ENCODE peak calls at places on chromosome 6, in five cellular contexts. E, Z, W, G and V are unnamed samples.

GRCh38 chr6:1116149-1116548 is 195.7 kb upstream of the FOXQ1 start:
- DNase-seq in E (no peak), Z (no peak), W (no peak), G (no peak), V (no peak)

GRCh38 chr6:166343157-166343502 is 785 bp upstream of the SFT2D1 start:
- DNase-seq in E (no peak), Z (no peak), W (no peak), G (no peak), V (no peak)

GRCh38 chr6:116767715-116768114 is 2.2 kb upstream of the FAM162B start:
- DNase-seq in E (no peak), Z (no peak), W (no peak), G (no peak), V (no peak)

GRCh38 chr6:167338551-167339117 is 13.7 kb downstream of the TTLL2 start:
- DNase-seq in E (no peak), Z (no peak), W (no peak), G (no peak), V (no peak)

GRCh38 chr6:26075063-26075717 is 12.0 kb upstream of the HFE start:
- DNase-seq in E (no peak), Z (no peak), W (no peak), G (no peak), V (no peak)

GRCh38 chr6:7246401-7247178 is 66.4 kb downstream of the SSR1 start:
- DNase-seq in E (peak; percentile 14), Z (no peak), W (no peak), G (no peak), V (no peak)

GRCh38 chr6:149268768-149269167 is 48.7 kb upstream of the TAB2 start:
- DNase-seq in E (no peak), Z (no peak), W (peak; percentile 12), G (peak; percentile 41), V (no peak)

GRCh38 chr6:161844804-161845203 is 570.9 kb upstream of the AGPAT4 start:
- DNase-seq in E (no peak), Z (no peak), W (no peak), G (no peak), V (no peak)

GRCh38 chr6:161048636-161049035 is 57.1 kb downstream of the MAP3K4 start:
- DNase-seq in E (no peak), Z (no peak), W (no peak), G (peak; percentile 86), V (no peak)

GRCh38 chr6:186221-186965 is 105.9 kb upstream of the DUSP22 start:
- DNase-seq in E (no peak), Z (no peak), W (peak; percentile 10), G (peak; percentile 25), V (no peak)

GRCh38 chr6:85192186-85192585 is 257.7 kb upstream of the NT5E start:
- DNase-seq in E (no peak), Z (no peak), W (no peak), G (no peak), V (no peak)

GRCh38 chr6:26020291-26020982 is 57.8 kb downstream of the TRIM38 start:
- DNase-seq in E (peak; percentile 73), Z (peak; percentile 81), W (peak; percentile 67), G (peak; percentile 97), V (peak; percentile 33)

GRCh38 chr6:163287626-163288025 is 126.9 kb upstream of the QKI start:
- DNase-seq in E (no peak), Z (no peak), W (no peak), G (no peak), V (no peak)

GRCh38 chr6:107652526-107653182 is 162.7 kb downstream of the SOBP start:
- DNase-seq in E (no peak), Z (no peak), W (no peak), G (peak; percentile 25), V (peak; percentile 68)

GRCh38 chr6:26284537-26285142 is 80.4 kb upstream of the BTN3A2 start:
- DNase-seq in E (peak; percentile 41), Z (peak; percentile 60), W (peak; percentile 66), G (peak; percentile 76), V (peak; percentile 45)

GRCh38 chr6:167795321-167795811 is 31.3 kb upstream of the AFDN start:
- DNase-seq in E (no peak), Z (no peak), W (no peak), G (no peak), V (no peak)

GRCh38 chr6:82331031-82331773 is 32.4 kb upstream of the TPBG start:
- DNase-seq in E (no peak), Z (no peak), W (no peak), G (peak; percentile 28), V (no peak)

GRCh38 chr6:161108886-161109285 is 117.3 kb downstream of the MAP3K4 start:
- DNase-seq in E (no peak), Z (no peak), W (no peak), G (no peak), V (no peak)

GRCh38 chr6:121319112-121319553 is 15.1 kb downstream of the TBC1D32 start:
- DNase-seq in E (no peak), Z (no peak), W (peak; percentile 54), G (no peak), V (no peak)

GRCh38 chr6:158649289-158650143 is at the start of gene SYTL3:
- DNase-seq in E (no peak), Z (no peak), W (no peak), G (peak; percentile 47), V (no peak)

GRCh38 chr6:109447087-109447486 is 6.6 kb downstream of the SMPD2 start:
- DNase-seq in E (no peak), Z (no peak), W (no peak), G (no peak), V (no peak)

GRCh38 chr6:54801669-54802068 is 44.9 kb upstream of the FAM83B start:
- DNase-seq in E (no peak), Z (no peak), W (no peak), G (peak; percentile 96), V (no peak)

GRCh38 chr6:75932067-75932466 is 140.4 kb downstream of the IMPG1 start:
- DNase-seq in E (peak; percentile 20), Z (no peak), W (peak; percentile 80), G (peak; percentile 17), V (no peak)

GRCh38 chr6:34718867-34719441 is 22.4 kb upstream of the ILRUN start:
- DNase-seq in E (no peak), Z (no peak), W (no peak), G (no peak), V (no peak)

GRCh38 chr6:39924283-39924682 is 10.0 kb downstream of the MOCS1 start:
- DNase-seq in E (no peak), Z (no peak), W (no peak), G (no peak), V (no peak)

GRCh38 chr6:39926668-39927067 is 7.6 kb downstream of the MOCS1 start:
- DNase-seq in E (no peak), Z (no peak), W (no peak), G (no peak), V (peak; percentile 66)

GRCh38 chr6:39927159-39927558 is 7.1 kb downstream of the MOCS1 start:
- DNase-seq in E (no peak), Z (no peak), W (no peak), G (no peak), V (peak; percentile 74)

GRCh38 chr6:39925931-39926290 is 8.4 kb downstream of the MOCS1 start:
- DNase-seq in E (no peak), Z (no peak), W (no peak), G (no peak), V (no peak)

DNA sequence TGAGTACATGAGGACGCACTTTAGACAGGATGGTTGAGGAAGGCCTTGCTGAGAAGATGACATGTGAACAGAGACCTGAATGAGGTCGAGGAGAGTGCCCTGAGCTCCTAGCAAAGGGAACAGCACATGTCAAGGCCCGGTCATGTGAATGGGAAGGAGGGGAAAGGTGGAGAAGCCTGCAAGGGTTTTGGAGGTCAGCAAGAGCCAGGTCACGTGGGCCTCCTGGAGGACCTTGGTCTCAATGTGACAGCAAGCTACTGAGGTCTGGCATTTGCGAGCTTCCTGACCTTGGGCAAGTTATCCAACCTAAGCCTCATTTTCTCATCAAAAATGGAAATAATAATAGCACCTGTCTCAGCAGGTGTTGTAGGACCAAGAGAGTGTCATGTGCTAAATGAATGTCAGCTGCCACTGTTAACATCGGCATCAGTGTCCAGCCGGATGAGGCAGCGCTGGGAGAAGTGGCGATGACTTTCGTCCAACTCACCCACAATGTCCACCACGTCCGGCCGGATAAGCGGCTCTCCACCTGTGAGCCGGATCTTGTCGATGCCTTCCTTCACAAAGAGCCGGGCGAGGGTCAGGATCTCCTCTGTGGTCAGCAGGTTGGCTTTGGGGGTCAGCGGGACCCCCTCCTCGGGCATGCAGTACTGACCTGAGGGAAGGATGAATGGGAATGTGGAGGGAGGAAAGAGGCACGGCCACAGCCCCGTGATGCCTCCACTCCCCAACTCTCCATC is 8.9 kb downstream of the MOCS1 start:
- DNase-seq in E (no peak), Z (no peak), W (no peak), G (no peak), V (no peak)
- H3K36me3 ChIP-seq in E (peaks cover 59% of the 10 kb centered on the region), Z (no peaks in the 10 kb centered on the region), W (peaks cover 5% of the 10 kb centered on the region), G (peaks cover 5% of the 10 kb centered on the region), V (no peaks in the 10 kb centered on the region)

DNA sequence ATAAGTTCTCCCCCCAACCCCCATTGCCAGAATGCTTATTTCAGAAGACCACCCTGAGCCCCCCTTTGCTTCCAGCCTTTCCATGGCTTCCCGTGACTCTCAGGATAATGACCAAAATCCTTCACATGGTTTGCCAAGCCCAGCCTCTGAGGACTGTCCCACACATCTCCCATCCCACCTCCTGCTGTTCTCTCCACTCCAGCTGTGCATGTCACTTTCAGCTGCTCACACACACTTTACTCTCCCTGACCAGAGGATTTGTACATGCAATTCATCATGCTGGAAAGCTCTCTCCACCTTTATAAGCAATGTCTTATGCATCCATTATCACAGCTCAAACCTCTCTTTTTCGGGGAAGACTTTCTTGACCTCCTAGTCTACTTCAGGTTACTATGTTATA is 164.2 kb downstream of the PRL start:
- DNase-seq in E (no peak), Z (no peak), W (no peak), G (no peak), V (no peak)
- H3K36me3 ChIP-seq in E (no peaks in the 10 kb centered on the region), Z (no peaks in the 10 kb centered on the region), W (no peaks in the 10 kb centered on the region), G (no peaks in the 10 kb centered on the region), V (no peaks in the 10 kb centered on the region)

GRCh38 chr6:43544461-43544860 is 27.6 kb downstream of the POLR1C start:
- DNase-seq in E (no peak), Z (no peak), W (no peak), G (no peak), V (no peak)

GRCh38 chr6:43541774-43542471 is 25.0 kb downstream of the POLR1C start:
- DNase-seq in E (no peak), Z (no peak), W (no peak), G (no peak), V (no peak)

DNA sequence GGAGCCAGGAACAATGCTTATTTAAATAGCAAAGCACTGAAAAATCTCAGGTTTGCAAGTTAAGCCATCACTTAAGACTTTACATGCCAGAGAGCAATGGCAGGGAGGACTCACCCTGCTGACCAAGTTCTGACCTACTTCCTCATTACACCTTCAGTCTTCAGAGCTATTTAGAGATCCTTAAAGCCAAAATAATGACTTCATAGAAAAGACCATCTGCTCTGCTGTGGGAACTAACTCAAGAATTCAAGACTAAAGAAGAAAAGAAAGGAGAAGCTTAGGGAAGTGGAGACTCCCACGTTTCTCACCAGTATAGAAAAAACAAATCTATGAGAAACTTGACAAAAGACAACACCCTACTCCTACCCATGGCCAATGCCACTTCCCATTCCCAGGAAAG is 28.6 kb downstream of the XPO5 start:
- DNase-seq in E (no peak), Z (no peak), W (no peak), G (no peak), V (no peak)
- H3K36me3 ChIP-seq in E (peaks cover 99% of the 10 kb centered on the region), Z (no peaks in the 10 kb centered on the region), W (peaks cover 81% of the 10 kb centered on the region), G (peaks cover 10% of the 10 kb centered on the region), V (peaks cover 96% of the 10 kb centered on the region)

DNA sequence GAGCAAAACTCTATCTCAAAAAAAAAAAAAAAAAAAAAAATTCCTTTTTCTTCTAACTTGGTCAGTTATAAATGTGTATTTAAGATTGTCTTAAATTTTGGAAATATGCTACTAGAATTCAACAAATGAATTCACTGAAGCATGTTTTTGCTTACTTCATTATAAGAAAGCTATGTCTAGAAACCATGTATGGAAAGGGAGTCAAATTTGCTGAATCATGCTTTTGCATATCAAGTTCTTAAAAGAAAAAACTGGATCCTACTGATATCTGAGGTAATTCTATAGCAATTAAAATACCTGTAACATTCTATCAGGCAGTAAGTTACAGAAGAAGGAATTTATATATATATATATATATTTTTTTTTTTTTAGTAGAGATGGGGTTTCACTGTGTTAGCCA is 27.7 kb downstream of the AKIRIN2 start:
- DNase-seq in E (no peak), Z (no peak), W (no peak), G (no peak), V (no peak)
- H3K36me3 ChIP-seq in E (peaks cover 29% of the 10 kb centered on the region), Z (no peaks in the 10 kb centered on the region), W (peaks cover 21% of the 10 kb centered on the region), G (peaks cover 6% of the 10 kb centered on the region), V (peaks cover 49% of the 10 kb centered on the region)